ENCODE peak calls at places on chromosomes 4 and X, in six cellular contexts. A is A549, T is GM12878, K is K562, N is upper lobe of left lung, M is HepG2. S is an unnamed sample.

GRCh38 chr4:168496834-168497233 is at the start of gene PALLD:
- ATAC-seq in M (no peak), A (no peak), K (no peak), N (peak; percentile 61), T (no peak), S (peak; percentile 25)

GRCh38 chr4:858831-859451 is 33.0 kb upstream of the CPLX1 start:
- ATAC-seq in T (no peak), M (no peak), N (no peak), K (no peak), A (no peak), S (no peak)

GRCh38 chrX:68784816-68785215 is 44.0 kb upstream of the EFNB1 start:
- ATAC-seq in A (no peak), N (no peak), K (no peak), M (no peak), T (no peak), S (no peak)

GRCh38 chrX:21883258-21883657 is 27.5 kb downstream of the YY2 start:
- ATAC-seq in T (no peak), A (no peak), K (no peak), M (peak; percentile 39), N (peak; percentile 39), S (peak; percentile 41)

GRCh38 chrX:41526268-41526667 is 79.1 kb downstream of the NYX start:
- ATAC-seq in K (no peak), A (no peak), M (no peak), T (no peak), N (no peak), S (no peak)

GRCh38 chr4:54585321-54586000 is 72.3 kb upstream of the KIT start:
- ATAC-seq in T (no peak), M (no peak), K (peak; percentile 87), A (no peak), N (no peak), S (no peak)

GRCh38 chr4:102761902-102762301 is 1.1 kb upstream of the MANBA start:
- ATAC-seq in M (no peak), N (no peak), K (no peak), T (no peak), A (no peak), S (no peak)

GRCh38 chr4:186627226-186627865 is 72.0 kb upstream of the MTNR1A start:
- ATAC-seq in N (no peak), K (no peak), M (peak; percentile 33), T (peak; percentile 27), A (no peak), S (no peak)

GRCh38 chrX:52558140-52558539 is 41.3 kb upstream of the XAGE1B start:
- ATAC-seq in N (no peak), M (peak; percentile 68), K (no peak), A (no peak), T (no peak), S (no peak)

GRCh38 chrX:48468247-48468671 is 1.8 kb downstream of the SLC38A5 start:
- ATAC-seq in T (peak; percentile 85), M (no peak), N (no peak), A (no peak), K (peak; percentile 75), S (peak; percentile 29)

GRCh38 chrX:126137899-126138298 is 28.2 kb downstream of the DCAF12L2 start:
- ATAC-seq in M (no peak), K (no peak), N (no peak), T (peak; percentile 64), A (no peak), S (no peak)

GRCh38 chrX:71637253-71637618 is 18.9 kb upstream of the CXCR3 start:
- ATAC-seq in K (no peak), N (no peak), M (peak; percentile 55), A (no peak), T (peak; percentile 56), S (peak; percentile 34)

GRCh38 chr4:180630012-180630411 is 1613.2 kb upstream of the TENM3 start:
- ATAC-seq in A (no peak), M (no peak), K (no peak), N (no peak), T (no peak), S (no peak)

GRCh38 chrX:19595036-19595435 is 79.7 kb upstream of the MAP3K15 start:
- ATAC-seq in M (no peak), A (no peak), K (no peak), T (no peak), N (peak; percentile 65), S (peak; percentile 57)

GRCh38 chr4:20462426-20463175 is 210.9 kb downstream of the SLIT2 start:
- ATAC-seq in M (no peak), A (no peak), K (no peak), N (no peak), T (no peak), S (no peak)

GRCh38 chr4:76174216-76174615 is 26.0 kb upstream of the NUP54 start:
- ATAC-seq in T (no peak), A (no peak), M (no peak), N (no peak), K (no peak), S (no peak)

GRCh38 chr4:125321709-125322362 is 7.1 kb downstream of the FAT4 start:
- ATAC-seq in K (no peak), N (peak; percentile 65), M (no peak), T (no peak), A (no peak), S (peak; percentile 42)

GRCh38 chrX:153688534-153688899 is 791 bp downstream of the SLC6A8 start:
- ATAC-seq in K (no peak), M (no peak), T (no peak), N (no peak), A (no peak), S (no peak)

GRCh38 chr4:37948542-37948941 is 11.7 kb upstream of the PTTG2 start:
- ATAC-seq in N (no peak), T (no peak), M (no peak), A (no peak), K (no peak), S (no peak)

GRCh38 chrX:122816288-122816687 is 367.8 kb upstream of the GRIA3 start:
- ATAC-seq in K (no peak), A (no peak), N (no peak), T (no peak), M (no peak), S (no peak)

GRCh38 chr4:47662975-47663374 is 174.9 kb downstream of the CORIN start:
- ATAC-seq in M (peak; percentile 50), A (no peak), T (peak; percentile 45), K (peak; percentile 56), N (no peak), S (no peak)

GRCh38 chr4:35965300-35965699 is 279.0 kb downstream of the ARAP2 start:
- ATAC-seq in M (no peak), N (no peak), K (no peak), A (no peak), T (peak; percentile 44), S (no peak)

GRCh38 chr4:131054489-131055019 is 1958.6 kb downstream of the C4orf33 start:
- ATAC-seq in K (no peak), A (no peak), T (peak; percentile 61), M (no peak), N (no peak), S (no peak)

GRCh38 chr4:166481014-166481507 is 608.0 kb downstream of the TLL1 start:
- ATAC-seq in T (peak; percentile 70), K (no peak), N (no peak), M (no peak), A (no peak), S (no peak)

GRCh38 chrX:68045008-68045577 is 388.2 kb downstream of the OPHN1 start:
- ATAC-seq in M (no peak), N (no peak), A (no peak), T (no peak), K (no peak), S (no peak)

GRCh38 chr4:86640469-86640868 is 46.4 kb downstream of the PTPN13 start:
- ATAC-seq in K (no peak), M (no peak), A (no peak), N (no peak), T (peak; percentile 62), S (no peak)

GRCh38 chr4:119189638-119190037 is 22.9 kb upstream of the USP53 start:
- ATAC-seq in A (no peak), T (no peak), N (peak; percentile 90), K (no peak), M (no peak), S (peak; percentile 97)

DNA sequence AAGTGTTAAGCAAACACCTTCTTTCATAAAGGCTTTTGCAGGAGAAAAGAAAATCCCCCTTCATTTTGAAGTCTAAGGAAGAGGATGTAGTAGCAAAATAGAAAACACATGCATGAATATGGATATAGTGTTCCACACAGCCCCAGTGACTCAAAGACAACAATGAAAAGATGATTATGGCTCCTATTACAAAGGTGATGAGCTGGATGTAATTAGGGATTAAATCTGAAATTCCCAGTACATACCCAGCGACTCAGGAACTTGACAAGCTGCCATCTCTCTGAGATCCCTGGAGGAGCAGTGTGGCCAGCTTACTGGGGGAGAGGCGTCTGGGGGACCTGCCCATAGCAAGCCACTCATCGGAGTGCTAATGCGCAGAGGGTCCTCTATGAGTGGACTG is 42.8 kb upstream of the MGST2 start:
- ATAC-seq in T (no peak), N (no peak), A (no peak), M (no peak), K (no peak), S (no peak)
- TF ChIP-seq EP300 in T (no peak), N (no peak), A (no peak), M (no peak), K (no peak), S (no peak)

GRCh38 chrX:27917713-27918500 is 63.3 kb downstream of the DCAF8L1 start:
- ATAC-seq in M (no peak), T (peak; percentile 59), K (no peak), N (no peak), A (no peak), S (no peak)
- TF ChIP-seq EP300 in M (no peak), T (no peak), K (no peak), N (no peak), A (no peak), S (no peak)

DNA sequence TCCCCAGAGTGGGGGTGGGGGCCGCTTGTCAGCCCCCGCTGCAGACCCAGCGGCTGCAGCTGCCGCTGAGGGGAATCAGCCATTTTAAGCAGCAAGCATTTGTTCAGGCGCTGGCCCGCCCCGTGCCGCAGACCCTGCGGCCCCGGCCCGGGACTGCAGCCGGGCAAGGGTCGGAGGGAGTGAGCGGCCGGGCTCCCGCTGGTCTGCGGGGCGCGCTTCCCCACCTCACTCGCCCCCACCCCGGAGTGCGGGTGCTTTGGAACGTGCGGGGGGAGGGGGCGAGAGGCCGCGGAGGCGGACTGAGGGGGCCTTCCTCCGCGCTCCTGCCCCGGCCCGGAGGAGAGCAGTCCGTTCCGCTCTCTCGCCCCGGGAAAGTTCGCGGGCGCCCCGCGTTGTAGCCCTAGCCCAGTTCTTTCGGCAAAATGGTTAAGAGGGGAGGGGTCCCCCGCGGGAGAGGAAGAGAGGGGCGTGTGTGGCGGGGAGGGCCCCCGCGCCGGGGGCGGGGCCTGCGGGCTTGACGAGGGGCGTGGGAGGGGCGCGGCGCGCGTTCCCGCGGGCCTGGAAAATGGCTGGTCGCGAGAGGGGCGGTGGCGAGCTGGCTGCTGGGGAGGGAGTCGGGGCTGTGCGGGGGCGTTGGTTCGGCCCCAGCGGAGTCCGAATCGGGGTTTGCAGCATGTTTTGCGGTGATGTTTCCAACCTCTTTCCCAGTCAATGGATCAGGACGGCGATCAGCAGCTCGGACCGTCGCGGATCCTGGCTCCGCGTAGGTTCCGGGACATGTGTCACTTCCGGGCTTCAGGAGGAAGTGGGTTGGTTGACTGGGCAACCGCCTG is 914 bp downstream of the ING2 start:
- ATAC-seq in N (peak; percentile 80), K (peak; percentile 61), M (peak; percentile 66), T (peak; percentile 55), A (peak; percentile 65), S (peak; percentile 49)
- TF ChIP-seq EP300 in N (no peak), K (no peak), M (no peak), T (no peak), A (no peak), S (no peak)

DNA sequence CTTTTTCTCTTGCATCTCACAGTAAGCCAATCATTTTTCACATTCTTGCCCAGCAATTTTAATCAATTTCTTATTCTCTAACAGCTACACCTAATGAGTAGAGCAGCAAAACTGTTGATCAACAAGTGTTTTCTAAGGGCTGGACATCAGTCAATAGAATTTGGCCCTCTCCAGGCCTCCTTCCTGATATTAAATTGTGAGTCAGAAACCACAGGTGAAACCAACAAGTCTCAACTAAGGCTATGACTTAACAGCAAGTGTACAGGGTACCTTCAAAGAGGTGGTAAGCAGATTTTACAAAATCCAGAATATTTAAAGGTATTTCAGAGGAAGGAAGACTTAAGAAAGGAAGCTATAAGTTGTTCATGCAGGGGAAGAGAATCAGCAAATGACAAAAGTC is 156.5 kb upstream of the ARHGAP24 start:
- ATAC-seq in N (no peak), K (no peak), T (no peak), M (no peak), A (no peak), S (no peak)
- TF ChIP-seq EP300 in N (no peak), K (no peak), T (no peak), M (no peak), A (no peak), S (no peak)

S was measured in gastroesophageal sphincter.